ENCODE peak calls at places on chromosome 2, in seven cellular contexts. X, N, P, T, Y, M and I are unnamed samples.

GRCh38 chr2:207683438-207683837 is 28.0 kb upstream of the CCNYL1 start:
- DNase-seq in X (no peak), N (no peak), P (no peak), T (no peak), Y (no peak), M (no peak), I (no peak)

GRCh38 chr2:100639588-100640195 is 76.9 kb downstream of the PDCL3 start:
- DNase-seq in X (no peak), N (peak), P (no peak), T (no peak), Y (no peak), M (no peak), I (no peak)

GRCh38 chr2:73117441-73117840 is 4.7 kb upstream of the RAB11FIP5 start:
- DNase-seq in X (peak), N (no peak), P (no peak), T (no peak), Y (no peak), M (no peak), I (no peak)

GRCh38 chr2:113700186-113700841 is 56.1 kb downstream of the SLC35F5 start:
- DNase-seq in X (peak), N (no peak), P (peak), T (peak), Y (no peak), M (no peak), I (no peak)

GRCh38 chr2:240351088-240351741 is 84.2 kb upstream of the GPC1 start:
- DNase-seq in X (no peak), N (no peak), P (no peak), T (no peak), Y (no peak), M (no peak), I (no peak)

GRCh38 chr2:110958720-110959119 is 162.0 kb upstream of the BCL2L11 start:
- DNase-seq in X (no peak), N (no peak), P (no peak), T (no peak), Y (no peak), M (no peak), I (no peak)

GRCh38 chr2:240615830-240616547 is 9.3 kb upstream of the GPR35 start:
- DNase-seq in X (no peak), N (no peak), P (no peak), T (no peak), Y (no peak), M (no peak), I (no peak)

GRCh38 chr2:148209598-148209997 is 188.7 kb downstream of the MBD5 start:
- DNase-seq in X (no peak), N (no peak), P (no peak), T (peak), Y (no peak), M (no peak), I (no peak)

GRCh38 chr2:68157002-68157401 is 686 bp upstream of the PNO1 start:
- DNase-seq in X (peak), N (peak), P (no peak), T (no peak), Y (no peak), M (peak), I (no peak)

GRCh38 chr2:239274391-239275001 is 126.3 kb downstream of the HDAC4 start:
- DNase-seq in X (peak), N (peak), P (peak), T (no peak), Y (no peak), M (peak), I (peak)

GRCh38 chr2:130798472-130799221 is 38.1 kb upstream of the ARHGEF4 start:
- DNase-seq in X (no peak), N (peak), P (no peak), T (no peak), Y (no peak), M (no peak), I (no peak)

GRCh38 chr2:144170172-144170571 is 349.7 kb downstream of the ZEB2 start:
- DNase-seq in X (peak), N (no peak), P (no peak), T (no peak), Y (no peak), M (no peak), I (no peak)

GRCh38 chr2:151056870-151057269 is 204.8 kb downstream of the RBM43 start:
- DNase-seq in X (no peak), N (no peak), P (no peak), T (no peak), Y (no peak), M (no peak), I (no peak)

GRCh38 chr2:233267516-233268245 is 16.2 kb downstream of the ATG16L1 start:
- DNase-seq in X (no peak), N (no peak), P (peak), T (peak), Y (no peak), M (peak), I (no peak)

GRCh38 chr2:181395871-181396574 is 61.2 kb upstream of the ITGA4 start:
- DNase-seq in X (no peak), N (no peak), P (no peak), T (no peak), Y (no peak), M (no peak), I (no peak)

GRCh38 chr2:70902067-70902442 is 33.6 kb upstream of the ATP6V1B1 start:
- DNase-seq in X (peak), N (no peak), P (no peak), T (no peak), Y (no peak), M (no peak), I (no peak)

GRCh38 chr2:222907790-222908431 is 47.1 kb downstream of the ACSL3 start:
- DNase-seq in X (peak), N (no peak), P (no peak), T (no peak), Y (no peak), M (no peak), I (peak)

GRCh38 chr2:233426619-233427342 is 72.5 kb downstream of the DGKD start:
- DNase-seq in X (peak), N (no peak), P (no peak), T (no peak), Y (peak), M (peak), I (peak)

GRCh38 chr2:197266477-197266876 is 44.1 kb downstream of the ANKRD44 start:
- DNase-seq in X (no peak), N (no peak), P (no peak), T (no peak), Y (no peak), M (no peak), I (no peak)

GRCh38 chr2:157194097-157194688 is 63.3 kb upstream of the GALNT5 start:
- DNase-seq in X (peak), N (peak), P (peak), T (peak), Y (no peak), M (no peak), I (peak)

GRCh38 chr2:218301176-218301819 is 9.0 kb upstream of the TMBIM1 start:
- DNase-seq in X (peak), N (peak), P (peak), T (peak), Y (peak), M (peak), I (peak)

GRCh38 chr2:105744091-105744908 is 412 bp upstream of the NCK2 start:
- DNase-seq in X (peak), N (peak), P (peak), T (peak), Y (no peak), M (peak), I (peak)

GRCh38 chr2:201551901-201552300 is 91.4 kb downstream of the TMEM237 start:
- DNase-seq in X (no peak), N (no peak), P (no peak), T (no peak), Y (no peak), M (no peak), I (no peak)

GRCh38 chr2:74448771-74449170 is 6.1 kb upstream of the INO80B start:
- DNase-seq in X (no peak), N (no peak), P (no peak), T (no peak), Y (no peak), M (no peak), I (no peak)

GRCh38 chr2:26846334-26846863 is 1.5 kb upstream of the DPYSL5 start:
- DNase-seq in X (peak), N (peak), P (peak), T (peak), Y (peak), M (peak), I (peak)

GRCh38 chr2:236947896-236948295 is 137.8 kb upstream of the COPS8 start:
- DNase-seq in X (no peak), N (no peak), P (no peak), T (no peak), Y (no peak), M (no peak), I (no peak)

GRCh38 chr2:75896779-75897366 is 186.2 kb upstream of the GCFC2 start:
- DNase-seq in X (no peak), N (peak), P (peak), T (peak), Y (peak), M (peak), I (no peak)

GRCh38 chr2:68764041-68764780 is 29.6 kb downstream of the ARHGAP25 start:
- DNase-seq in X (peak), N (no peak), P (no peak), T (no peak), Y (no peak), M (no peak), I (no peak)

GRCh38 chr2:48414196-48414595 is 115.8 kb upstream of the STON1 start:
- DNase-seq in X (no peak), N (no peak), P (no peak), T (no peak), Y (no peak), M (no peak), I (no peak)

GRCh38 chr2:122451040-122451439 is 695.6 kb downstream of the TSN start:
- DNase-seq in X (peak), N (peak), P (peak), T (peak), Y (no peak), M (no peak), I (peak)
- TF ChIP-seq CTCF in X (peak), N (peak), P (peak), T (peak), Y (peak), M (no peak), I (peak)

GRCh38 chr2:220856486-220856885 is 715.6 kb downstream of the EPHA4 start:
- DNase-seq in X (no peak), N (no peak), P (no peak), T (no peak), Y (no peak), M (no peak), I (no peak)

GRCh38 chr2:220855296-220855695 is 716.8 kb downstream of the EPHA4 start:
- DNase-seq in X (peak), N (no peak), P (no peak), T (no peak), Y (peak), M (no peak), I (peak)

GRCh38 chr2:220857371-220857770 is 714.7 kb downstream of the EPHA4 start:
- DNase-seq in X (no peak), N (no peak), P (no peak), T (no peak), Y (no peak), M (no peak), I (no peak)

DNA sequence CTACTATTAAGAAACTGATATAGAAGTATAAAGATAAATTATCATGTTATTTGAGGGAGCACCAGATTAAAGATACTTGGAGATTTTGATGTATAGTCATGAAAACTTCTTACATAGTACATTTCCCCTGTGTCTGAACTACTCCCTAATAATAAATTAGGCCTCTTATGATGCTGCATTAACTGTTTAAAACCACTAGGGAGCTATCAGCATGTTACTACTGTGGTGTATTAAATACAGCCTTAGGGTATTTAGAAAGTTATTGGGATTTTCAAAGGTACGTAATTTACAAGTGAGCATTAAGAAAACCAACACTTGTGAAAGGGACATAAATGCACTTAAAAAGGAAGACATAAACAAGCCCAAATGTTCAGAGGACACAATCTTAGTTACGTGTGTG is 714.0 kb downstream of the EPHA4 start:
- DNase-seq in X (no peak), N (no peak), P (no peak), T (no peak), Y (no peak), M (no peak), I (no peak)
- TF ChIP-seq CTCF in X (no peak), N (peak), P (no peak), T (peak), Y (no peak), M (no peak), I (no peak)

GRCh38 chr2:225414902-225415301 is 15.4 kb downstream of the NYAP2 start:
- DNase-seq in X (no peak), N (no peak), P (no peak), T (no peak), Y (no peak), M (no peak), I (no peak)

GRCh38 chr2:225416616-225417367 is 17.3 kb downstream of the NYAP2 start:
- DNase-seq in X (no peak), N (no peak), P (no peak), T (no peak), Y (no peak), M (no peak), I (no peak)

GRCh38 chr2:225415809-225416208 is 16.3 kb downstream of the NYAP2 start:
- DNase-seq in X (no peak), N (no peak), P (no peak), T (no peak), Y (no peak), M (no peak), I (no peak)

DNA sequence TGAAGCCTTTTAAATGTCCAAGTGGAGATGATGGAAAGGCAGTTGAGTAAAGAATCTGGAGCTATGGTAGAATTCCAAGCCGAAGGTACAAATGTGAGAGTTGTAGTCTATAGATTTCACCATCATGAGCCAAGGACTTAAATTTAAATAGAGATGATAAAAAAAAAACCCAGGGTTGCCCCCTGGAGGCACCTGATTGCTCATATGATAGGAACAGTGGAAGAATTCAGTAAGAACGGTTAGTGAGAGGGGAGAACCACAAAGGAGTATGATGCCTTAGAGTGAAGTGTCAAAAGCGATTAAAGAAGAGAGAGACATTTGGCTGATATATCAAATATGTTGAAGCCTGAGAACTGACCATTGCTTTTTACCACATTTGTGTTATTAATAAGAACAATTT is 11.9 kb downstream of the NYAP2 start:
- DNase-seq in X (no peak), N (no peak), P (no peak), T (peak), Y (no peak), M (no peak), I (no peak)
- TF ChIP-seq CTCF in X (no peak), N (peak), P (no peak), T (peak), Y (no peak), M (no peak), I (no peak)

GRCh38 chr2:175621847-175622246 is 380.2 kb downstream of the LNPK start:
- DNase-seq in X (no peak), N (no peak), P (no peak), T (no peak), Y (no peak), M (no peak), I (no peak)
- TF ChIP-seq CTCF in X (no peak), N (peak), P (no peak), T (peak), Y (no peak), M (no peak), I (no peak)

DNA sequence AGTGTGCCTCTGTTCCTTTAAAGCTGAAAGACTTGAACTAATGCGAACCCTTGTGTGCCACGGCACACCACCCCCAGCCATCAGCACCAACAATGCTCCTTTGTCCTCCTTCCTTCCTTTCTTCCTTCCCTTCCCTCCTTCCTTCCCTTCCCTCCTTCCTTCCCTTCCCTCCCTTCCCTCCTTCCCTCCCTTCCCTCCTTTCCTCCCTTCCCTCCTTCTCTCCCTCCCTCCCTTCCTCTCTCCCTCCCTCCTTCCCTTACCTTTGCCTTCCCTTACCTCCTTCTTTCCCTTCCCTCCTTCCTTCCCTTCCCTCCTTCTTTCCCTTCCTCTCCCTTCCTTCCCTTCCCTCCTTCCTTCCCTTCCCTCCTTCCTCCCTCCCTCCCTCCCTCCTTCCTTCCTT is 208.3 kb upstream of the PXDN start:
- DNase-seq in X (no peak), N (no peak), P (no peak), T (no peak), Y (no peak), M (no peak), I (no peak)
- TF ChIP-seq CTCF in X (no peak), N (no peak), P (no peak), T (no peak), Y (no peak), M (no peak), I (no peak)